ENCODE peak calls at places on chromosome 4, in nine cellular contexts. R, H, P, O, A, U, Q, V and W are unnamed samples.

GRCh38 chr4:88177981-88178632 is 19.7 kb upstream of the ABCG2 start:
- DNase-seq in O (peak), H (peak), A (peak), R (no peak), V (peak), Q (no peak), U (peak), P (no peak), W (no peak)

GRCh38 chr4:23956601-23957364 is 66.9 kb upstream of the PPARGC1A start:
- DNase-seq in P (no peak), R (no peak), A (peak), H (no peak), Q (no peak), V (no peak), O (no peak), U (no peak), W (no peak)

GRCh38 chr4:52019941-52020657 is at the start of gene LRRC66:
- DNase-seq in Q (no peak), A (no peak), H (no peak), V (peak), U (peak), P (no peak), R (no peak), O (peak), W (no peak)

GRCh38 chr4:127604949-127605709 is 27.6 kb upstream of the INTU start:
- DNase-seq in A (peak), Q (no peak), V (peak), P (peak), O (peak), U (peak), H (peak), R (no peak), W (no peak)

GRCh38 chr4:74304136-74304628 is 4.1 kb upstream of the EPGN start:
- DNase-seq in A (no peak), V (no peak), Q (no peak), U (no peak), P (no peak), R (no peak), H (no peak), O (no peak), W (no peak)

GRCh38 chr4:1463088-1463926 is 57.1 kb upstream of the NKX1-1 start:
- DNase-seq in A (peak), Q (no peak), R (no peak), H (no peak), V (peak), O (no peak), U (no peak), P (no peak), W (peak)

GRCh38 chr4:7041851-7042696 is 1.1 kb upstream of the TADA2B start:
- DNase-seq in U (no peak), R (peak), P (no peak), H (no peak), Q (peak), A (peak), O (peak), V (peak), W (peak)

GRCh38 chr4:24702266-24702665 is 93.1 kb upstream of the SOD3 start:
- DNase-seq in Q (no peak), P (no peak), A (no peak), V (no peak), R (no peak), H (no peak), O (no peak), U (no peak), W (no peak)

GRCh38 chr4:635851-636627 is 10.7 kb downstream of the PDE6B start:
- DNase-seq in V (no peak), O (no peak), H (no peak), A (no peak), R (no peak), P (no peak), Q (no peak), U (no peak), W (no peak)

GRCh38 chr4:142088906-142089305 is 452.5 kb downstream of the IL15 start:
- DNase-seq in H (no peak), V (peak), O (no peak), Q (no peak), U (no peak), A (peak), R (no peak), P (no peak), W (no peak)

GRCh38 chr4:16858275-16858752 is 40.1 kb downstream of the LDB2 start:
- DNase-seq in O (no peak), P (no peak), R (no peak), H (no peak), Q (no peak), A (peak), V (peak), U (peak), W (no peak)

GRCh38 chr4:145545538-145546224 is 64.0 kb downstream of the SMAD1 start:
- DNase-seq in Q (no peak), V (peak), A (peak), R (no peak), P (no peak), O (peak), U (peak), H (peak), W (no peak)

GRCh38 chr4:119795986-119796578 is 167.5 kb upstream of the PDE5A start:
- DNase-seq in O (no peak), R (no peak), Q (no peak), P (no peak), U (no peak), V (no peak), H (no peak), A (peak), W (no peak)

GRCh38 chr4:41142946-41143720 is 71.2 kb downstream of the APBB2 start:
- DNase-seq in U (peak), H (peak), P (no peak), Q (no peak), R (no peak), O (peak), A (peak), V (peak), W (no peak)

GRCh38 chr4:4569036-4569435 is 27.2 kb upstream of the STX18 start:
- DNase-seq in P (no peak), R (no peak), A (no peak), V (no peak), H (no peak), O (no peak), U (no peak), Q (no peak), W (no peak)

GRCh38 chr4:89056953-89057398 is at the start of gene FAM13A:
- DNase-seq in R (no peak), P (peak), O (peak), H (peak), A (peak), V (peak), U (peak), Q (peak), W (peak)

GRCh38 chr4:19117022-19117421 is 1095.5 kb upstream of the LCORL start:
- DNase-seq in A (no peak), Q (no peak), H (no peak), P (no peak), V (no peak), U (no peak), O (no peak), R (no peak), W (no peak)